ENCODE peak calls at places on chromosomes 4 and X, in ten cellular contexts. G, A, M, X, W, T, C, S, I and B are unnamed samples.

GRCh38 chr4:83890231-83890630 is 354.3 kb downstream of the GPAT3 start:
- DNase-seq in G (no peak), I (no peak), X (no peak), C (no peak), W (no peak), S (no peak), M (no peak), A (no peak), T (no peak), B (no peak)

GRCh38 chrX:123869488-123869887 is 9.6 kb downstream of the XIAP start:
- DNase-seq in G (no peak), A (no peak), I (no peak), X (no peak), S (no peak), W (no peak), C (no peak), M (no peak), T (no peak), B (no peak)

GRCh38 chrX:14915596-14915995 is 42.4 kb downstream of the MOSPD2 start:
- DNase-seq in W (no peak), C (no peak), S (no peak), I (no peak), T (no peak), G (no peak), A (no peak), X (no peak), M (no peak), B (no peak)

GRCh38 chr4:13797061-13797460 is 169.5 kb upstream of the BOD1L1 start:
- DNase-seq in M (no peak), T (no peak), W (no peak), C (no peak), A (no peak), G (no peak), I (no peak), S (no peak), X (no peak), B (no peak)

GRCh38 chr4:150641604-150642003 is 59.7 kb downstream of the MAB21L2 start:
- DNase-seq in X (no peak), A (no peak), S (no peak), T (no peak), W (no peak), I (no peak), C (no peak), M (no peak), G (no peak), B (no peak)

GRCh38 chr4:179762840-179763239 is 2320.6 kb upstream of the AGA start:
- DNase-seq in G (no peak), M (no peak), S (no peak), A (no peak), C (no peak), X (no peak), W (no peak), T (no peak), I (no peak), B (no peak)

GRCh38 chrX:150211988-150212387 is 151.1 kb upstream of the MAMLD1 start:
- DNase-seq in T (no peak), A (no peak), S (no peak), G (no peak), C (no peak), W (no peak), M (no peak), X (no peak), I (no peak), B (no peak)

GRCh38 chrX:18674417-18674787 is 2.5 kb upstream of the RS1 start:
- DNase-seq in A (peak; percentile 39), W (peak; percentile 38), X (no peak), T (no peak), M (peak; percentile 27), G (no peak), S (peak; percentile 1), C (peak; percentile 7), I (no peak), B (no peak)

GRCh38 chr4:184805462-184806245 is 20.1 kb downstream of the ACSL1 start:
- DNase-seq in G (no peak), A (peak; percentile 82), M (peak; percentile 82), S (no peak), T (no peak), I (peak; percentile 82), W (peak; percentile 96), C (peak; percentile 89), X (peak; percentile 46), B (peak; percentile 90)

GRCh38 chrX:134803060-134803459 is 144.8 kb upstream of the PLAC1 start:
- DNase-seq in X (peak; percentile 32), T (no peak), I (no peak), C (no peak), M (no peak), G (no peak), W (no peak), S (no peak), A (no peak), B (no peak)

GRCh38 chrX:134804779-134805178 is 146.5 kb upstream of the PLAC1 start:
- DNase-seq in S (no peak), A (no peak), X (no peak), G (no peak), I (no peak), W (no peak), C (no peak), T (no peak), M (no peak), B (no peak)

GRCh38 chrX:134806707-134807038 is 148.4 kb upstream of the PLAC1 start:
- DNase-seq in I (no peak), A (no peak), T (no peak), W (no peak), S (no peak), M (no peak), C (no peak), G (no peak), X (no peak), B (no peak)

GRCh38 chrX:134801267-134801666 is 143.0 kb upstream of the PLAC1 start:
- DNase-seq in X (peak; percentile 56), M (no peak), C (no peak), T (no peak), A (no peak), S (no peak), W (no peak), G (no peak), I (no peak), B (no peak)

GRCh38 chrX:134803551-134804183 is 145.4 kb upstream of the PLAC1 start:
- DNase-seq in W (no peak), I (no peak), T (no peak), M (no peak), C (no peak), S (no peak), X (peak; percentile 42), A (no peak), G (no peak), B (no peak)
- TF ChIP-seq POLR2A in W (no peak), I (no peak), T (no peak), M (no peak), C (no peak), S (no peak), X (no peak), A (no peak), G (no peak), B (no peak)

GRCh38 chr4:88008624-88009235 is 1.3 kb downstream of the PKD2 start:
- DNase-seq in W (no peak), X (peak; percentile 55), I (no peak), G (no peak), M (no peak), T (no peak), A (no peak), C (no peak), S (no peak), B (no peak)

GRCh38 chr4:88009871-88010270 is 2.4 kb downstream of the PKD2 start:
- DNase-seq in A (no peak), I (no peak), G (no peak), M (no peak), X (no peak), C (no peak), S (no peak), T (no peak), W (no peak), B (no peak)

GRCh38 chr4:88006956-88007303 is 505 bp upstream of the PKD2 start:
- DNase-seq in T (no peak), I (no peak), G (no peak), A (no peak), W (no peak), C (no peak), X (no peak), S (no peak), M (no peak), B (no peak)

GRCh38 chr4:88008133-88008621 is 742 bp downstream of the PKD2 start:
- DNase-seq in T (no peak), X (peak; percentile 72), C (peak; percentile 30), M (peak; percentile 27), W (peak; percentile 49), G (no peak), A (peak; percentile 52), S (no peak), I (no peak), B (peak; percentile 87)

GRCh38 chr4:88007304-88008132 is at the start of gene PKD2:
- DNase-seq in C (peak; percentile 82), W (peak; percentile 83), T (peak; percentile 32), A (peak; percentile 84), G (peak; percentile 61), S (no peak), I (peak; percentile 87), M (peak; percentile 82), X (peak; percentile 90), B (peak; percentile 97)
- TF ChIP-seq POLR2A in C (peak; percentile 52), W (peak; percentile 78), T (no peak), A (peak; percentile 77), G (peak; percentile 79), S (peak; percentile 53), I (peak; percentile 65), M (no peak), X (peak; percentile 62), B (no peak)

GRCh38 chr4:108650212-108651067 is at the start of gene OSTC:
- DNase-seq in T (peak; percentile 95), I (peak; percentile 97), S (peak; percentile 65), X (peak; percentile 96), G (peak; percentile 44), M (peak; percentile 96), C (peak; percentile 96), W (peak; percentile 97), A (peak; percentile 98), B (peak; percentile 99)
- TF ChIP-seq POLR2A in T (peak; percentile 46), I (peak; percentile 64), S (peak; percentile 45), X (peak; percentile 73), G (peak; percentile 75), M (peak; percentile 14), C (peak; percentile 85), W (peak; percentile 75), A (peak; percentile 64), B (no peak)

GRCh38 chrX:129779086-129779672 is 570 bp upstream of the SASH3 start:
- DNase-seq in S (no peak), G (no peak), T (no peak), X (no peak), C (no peak), M (no peak), I (no peak), W (no peak), A (no peak), B (no peak)

GRCh38 chrX:129780441-129781105 is 824 bp downstream of the SASH3 start:
- DNase-seq in G (no peak), T (no peak), A (no peak), X (no peak), W (no peak), S (no peak), M (no peak), C (no peak), I (no peak), B (no peak)

GRCh38 chrX:129781134-129782014 is 1.6 kb downstream of the SASH3 start:
- DNase-seq in G (no peak), S (peak; percentile 28), A (peak; percentile 44), W (peak; percentile 9), I (no peak), M (peak; percentile 50), C (peak; percentile 58), X (no peak), T (no peak), B (no peak)

GRCh38 chrX:129782015-129782495 is 2.3 kb downstream of the SASH3 start:
- DNase-seq in T (no peak), G (no peak), A (no peak), X (no peak), M (no peak), W (no peak), C (no peak), S (no peak), I (no peak), B (no peak)

GRCh38 chrX:129779747-129780146 is at the start of gene SASH3:
- DNase-seq in C (peak; percentile 62), A (peak; percentile 52), M (peak; percentile 50), G (no peak), T (no peak), W (peak; percentile 11), I (no peak), X (no peak), S (peak; percentile 52), B (peak; percentile 24)
- TF ChIP-seq POLR2A in C (peak; percentile 47), A (no peak), M (no peak), G (no peak), T (no peak), W (no peak), I (no peak), X (no peak), S (no peak), B (no peak)